ENCODE peak calls at places on chromosomes 3 and 15, in seven cellular contexts. X is stimulated activated CD8-positive, alpha-beta memory T cell treated with anti-CD3 and anti-CD28 coated beads, Interleukin-12 subunit alpha, Interleukin-12 subunit beta, amount 100 ng/mL, for 4 hours; H is CD4-positive, alpha-beta T cell; Y is HTR-8/SVneo; D is EL; J is tibial artery; R is NCI-H82. U is an unnamed sample.

GRCh38 chr3:112374334-112374734 is 41.4 kb downstream of the CD200 start:
- DNase-seq in D (no peak), J (no peak), H (no peak), R (no peak), X (no peak), Y (no peak), U (no peak)

GRCh38 chr3:10391391-10391790 is 70.5 kb upstream of the SEC13 start:
- DNase-seq in H (no peak), X (no peak), R (no peak), D (no peak), Y (no peak), J (no peak), U (no peak)

GRCh38 chr3:57959407-57960173 is 48.6 kb upstream of the FLNB start:
- DNase-seq in R (no peak), Y (no peak), J (peak), H (no peak), D (no peak), X (no peak), U (no peak)

GRCh38 chr3:195904364-195904763 is 4.0 kb downstream of the TNK2 start:
- DNase-seq in D (no peak), J (no peak), X (no peak), Y (no peak), H (no peak), R (no peak), U (no peak)

GRCh38 chr3:195195321-195196209 is 75.4 kb downstream of the XXYLT1 start:
- DNase-seq in D (no peak), R (no peak), Y (no peak), J (no peak), X (no peak), H (no peak), U (peak)

GRCh38 chr3:133474251-133474801 is 74.5 kb downstream of the BFSP2 start:
- DNase-seq in J (peak), D (no peak), H (no peak), R (peak), Y (no peak), X (no peak), U (peak)

GRCh38 chr3:50264389-50264963 is 4.5 kb upstream of the SEMA3B start:
- DNase-seq in Y (peak), D (peak), J (peak), H (no peak), X (no peak), R (peak), U (peak)

GRCh38 chr15:48565560-48566482 is 79.7 kb downstream of the FBN1 start:
- DNase-seq in R (no peak), J (no peak), H (no peak), D (peak), X (no peak), Y (peak), U (peak)

GRCh38 chr3:150388468-150389418 is 19.4 kb upstream of the TSC22D2 start:
- DNase-seq in R (no peak), D (peak), H (no peak), Y (no peak), J (no peak), X (no peak), U (no peak)

GRCh38 chr3:38315488-38316230 is 30.9 kb upstream of the XYLB start:
- DNase-seq in H (no peak), Y (no peak), D (no peak), R (no peak), J (no peak), X (no peak), U (no peak)